ENCODE peak calls at places on chromosomes 12 and 14, in ten cellular contexts. C is IMR-90; X is MM.1S; Q is fibroblast of lung; A is CD8-positive, alpha-beta memory T cell; Y is spleen; U is transverse colon; W is hepatocyte; V is aorta; Z is CD4-positive, alpha-beta memory T cell. P is an unnamed sample.

GRCh38 chr12:20372326-20373097 is 4.2 kb downstream of the PDE3A start:
- DNase-seq in C (no peak), Q (no peak), V (no peak), X (no peak), W (no peak), U (no peak), Z (no peak), A (no peak), Y (no peak), P (no peak)

GRCh38 chr12:108597559-108598471 is at the start of gene TMEM119:
- DNase-seq in U (no peak), Q (peak; percentile 40), X (no peak), Z (no peak), Y (no peak), C (peak; percentile 37), A (no peak), V (no peak), W (peak; percentile 73), P (no peak)

GRCh38 chr12:52523825-52524224 is 3.6 kb upstream of the KRT5 start:
- DNase-seq in V (no peak), C (no peak), A (no peak), Y (no peak), U (no peak), X (no peak), Q (no peak), Z (no peak), W (no peak), P (no peak)

GRCh38 chr12:13945236-13945635 is 36.2 kb downstream of the GRIN2B start:
- DNase-seq in A (no peak), Q (no peak), V (no peak), U (no peak), X (no peak), W (no peak), Z (no peak), C (no peak), Y (no peak), P (no peak)

GRCh38 chr12:80000831-80001230 is 65.9 kb upstream of the PPP1R12A start:
- DNase-seq in U (no peak), V (no peak), W (no peak), Y (no peak), Z (no peak), C (no peak), A (no peak), X (no peak), Q (no peak), P (no peak)

GRCh38 chr14:92719890-92720323 is 28.5 kb downstream of the LGMN start:
- DNase-seq in Q (no peak), U (peak; percentile 81), X (no peak), Y (no peak), V (peak; percentile 44), A (no peak), C (no peak), W (peak; percentile 66), Z (no peak), P (no peak)

GRCh38 chr12:12008931-12009611 is 61.7 kb upstream of the BCL2L14 start:
- DNase-seq in Z (peak; percentile 49), Y (no peak), A (no peak), Q (peak; percentile 85), C (peak; percentile 31), U (no peak), V (no peak), W (no peak), X (no peak), P (peak; percentile 73)

GRCh38 chr12:124727244-124727673 is 136.4 kb downstream of the SCARB1 start:
- DNase-seq in W (no peak), Y (peak; percentile 92), C (no peak), Q (peak; percentile 72), Z (no peak), A (no peak), V (peak; percentile 93), X (peak; percentile 7), U (peak; percentile 55), P (no peak)

GRCh38 chr12:32298917-32299316 is 100.4 kb upstream of the FGD4 start:
- DNase-seq in Z (no peak), Y (no peak), Q (no peak), X (no peak), U (no peak), V (no peak), A (no peak), W (no peak), C (no peak), P (peak; percentile 38)

GRCh38 chr12:13817131-13817530 is 164.3 kb downstream of the GRIN2B start:
- DNase-seq in W (no peak), A (no peak), X (no peak), C (no peak), Q (no peak), Y (no peak), Z (no peak), U (no peak), V (peak; percentile 67), P (no peak)

GRCh38 chr14:21078287-21078686 is 8.2 kb downstream of the ARHGEF40 start:
- DNase-seq in Q (no peak), C (no peak), Z (no peak), A (no peak), V (no peak), Y (no peak), U (no peak), W (no peak), X (no peak), P (no peak)

GRCh38 chr12:131204416-131205311 is 251.0 kb downstream of the ADGRD1 start:
- DNase-seq in Z (no peak), U (no peak), Q (no peak), Y (peak; percentile 59), W (no peak), A (no peak), X (no peak), V (no peak), C (no peak), P (no peak)

GRCh38 chr12:75922944-75923642 is 108.5 kb downstream of the PHLDA1 start:
- DNase-seq in Z (no peak), U (no peak), X (no peak), Q (no peak), Y (no peak), A (no peak), C (no peak), V (no peak), W (no peak), P (no peak)

GRCh38 chr12:32644455-32644854 is 34.6 kb upstream of the DNM1L start:
- DNase-seq in Q (peak; percentile 58), A (no peak), V (no peak), W (no peak), U (no peak), Z (no peak), C (no peak), X (no peak), Y (no peak), P (no peak)

GRCh38 chr12:111638576-111638975 is 39.5 kb upstream of the ATXN2 start:
- DNase-seq in U (no peak), W (no peak), Y (no peak), A (no peak), C (no peak), V (no peak), X (no peak), Z (no peak), Q (peak; percentile 76), P (no peak)

GRCh38 chr14:89372156-89372555 is 44.9 kb downstream of the FOXN3 start:
- DNase-seq in C (peak; percentile 66), Y (no peak), Z (no peak), A (no peak), W (no peak), X (no peak), U (no peak), V (no peak), Q (peak; percentile 46), P (no peak)

GRCh38 chr14:68248481-68249255 is 429.1 kb downstream of the RAD51B start:
- DNase-seq in X (peak; percentile 11), U (no peak), Z (peak; percentile 63), V (peak; percentile 57), Q (peak; percentile 81), A (peak; percentile 57), Y (peak; percentile 79), C (peak; percentile 78), W (peak; percentile 74), P (peak; percentile 77)
- H3K4me1 ChIP-seq in X (no peaks in the 10 kb centered on the region), U (peaks cover 72% of the 10 kb centered on the region), Z (peaks cover 24% of the 10 kb centered on the region), V (peaks cover 21% of the 10 kb centered on the region), Q (peaks cover 33% of the 10 kb centered on the region), A (peaks cover 12% of the 10 kb centered on the region), Y (peaks cover 95% of the 10 kb centered on the region), C (peaks cover 25% of the 10 kb centered on the region), W (peaks cover 73% of the 10 kb centered on the region), P (peaks cover 58% of the 10 kb centered on the region)

DNA sequence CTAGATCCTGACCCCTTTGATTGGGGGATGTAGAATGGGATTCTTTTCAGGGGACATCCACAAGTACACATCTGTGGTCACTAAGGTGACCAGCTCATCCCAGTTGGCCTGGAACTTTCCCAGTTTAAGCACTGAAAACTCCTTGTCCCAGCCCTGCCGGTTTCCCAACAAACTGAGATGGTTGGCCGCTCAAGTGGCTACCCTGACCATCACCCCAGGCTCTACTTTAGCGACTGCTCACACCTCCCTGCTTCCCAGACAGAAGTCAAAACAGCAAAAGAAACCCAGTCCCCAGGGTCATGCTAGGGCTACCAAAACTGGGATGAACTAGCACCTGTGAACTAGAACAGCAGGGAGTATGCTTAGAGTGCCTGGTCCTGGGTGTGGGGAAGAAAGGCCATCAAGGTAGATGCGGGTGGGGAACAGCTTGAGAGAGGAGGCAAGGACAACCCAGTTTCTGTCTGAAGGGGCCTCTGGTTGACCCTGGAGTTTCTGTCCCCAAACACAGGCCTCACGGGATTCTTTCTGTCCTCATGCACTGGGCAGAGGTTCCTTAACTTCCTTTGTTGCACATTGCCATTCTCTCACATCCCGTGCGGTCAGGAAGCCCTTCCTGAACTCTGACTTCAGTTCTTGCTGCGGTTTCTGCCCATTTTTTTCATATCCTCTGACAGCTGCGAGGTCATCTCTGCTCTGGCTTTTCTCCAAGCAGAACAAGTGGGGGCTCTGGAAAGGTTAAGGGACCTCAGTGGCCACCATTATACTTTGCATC is 1.6 kb downstream of the LTB4R start:
- DNase-seq in C (peak; percentile 22), W (no peak), A (no peak), Q (no peak), U (peak; percentile 62), V (peak; percentile 79), Z (peak; percentile 56), X (peak; percentile 45), Y (peak; percentile 86), P (no peak)
- H3K4me1 ChIP-seq in C (peaks cover 10% of the 10 kb centered on the region), W (peaks cover 5% of the 10 kb centered on the region), A (peaks cover 63% of the 10 kb centered on the region), Q (peaks cover 16% of the 10 kb centered on the region), U (peaks cover 45% of the 10 kb centered on the region), V (no peaks in the 10 kb centered on the region), Z (peaks cover 68% of the 10 kb centered on the region), X (peaks cover 24% of the 10 kb centered on the region), Y (peaks cover 100% of the 10 kb centered on the region), P (peaks cover 13% of the 10 kb centered on the region)

DNA sequence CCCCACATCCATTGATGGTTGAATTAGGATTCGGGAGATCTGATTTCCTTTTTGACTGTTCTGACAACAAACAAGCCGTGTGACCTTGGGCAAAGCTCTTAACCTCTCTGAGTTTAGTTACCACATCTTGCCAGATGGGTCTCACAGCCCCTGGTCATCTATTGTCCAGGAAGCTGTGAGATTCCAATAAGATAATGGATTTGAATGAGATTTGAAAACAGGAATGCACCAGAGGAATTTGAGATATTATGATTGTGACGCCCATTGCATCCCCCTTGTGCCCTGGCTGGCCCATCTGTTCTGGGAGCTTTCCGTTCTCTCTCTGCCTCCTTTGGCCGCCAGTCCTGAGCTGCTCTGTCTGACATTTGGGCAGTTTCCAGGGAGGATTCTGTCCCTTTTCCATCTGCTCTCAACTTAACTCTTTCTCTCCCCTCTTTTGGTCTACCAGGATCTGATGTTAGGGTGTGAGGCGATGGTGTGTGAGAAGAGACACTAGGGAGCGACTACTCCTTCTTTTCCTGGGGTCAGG is 24.6 kb downstream of the SRRM4 start:
- DNase-seq in X (no peak), Y (no peak), Q (no peak), U (no peak), V (no peak), A (no peak), C (no peak), W (no peak), Z (no peak), P (no peak)
- H3K4me1 ChIP-seq in X (no peaks in the 10 kb centered on the region), Y (no peaks in the 10 kb centered on the region), Q (no peaks in the 10 kb centered on the region), U (no peaks in the 10 kb centered on the region), V (no peaks in the 10 kb centered on the region), A (no peaks in the 10 kb centered on the region), C (no peaks in the 10 kb centered on the region), W (no peaks in the 10 kb centered on the region), Z (no peaks in the 10 kb centered on the region), P (no peaks in the 10 kb centered on the region)

GRCh38 chr12:120832712-120833111 is 71.4 kb downstream of the SPPL3 start:
- DNase-seq in Z (no peak), C (no peak), Q (no peak), A (no peak), X (no peak), Y (no peak), V (no peak), W (no peak), U (no peak), P (no peak)
- H3K4me1 ChIP-seq in Z (peaks cover 59% of the 10 kb centered on the region), C (peaks cover 6% of the 10 kb centered on the region), Q (peaks cover 2% of the 10 kb centered on the region), A (peaks cover 50% of the 10 kb centered on the region), X (peaks cover 58% of the 10 kb centered on the region), Y (peaks cover 94% of the 10 kb centered on the region), V (peaks cover 9% of the 10 kb centered on the region), W (peaks cover 40% of the 10 kb centered on the region), U (peaks cover 24% of the 10 kb centered on the region), P (peaks cover 27% of the 10 kb centered on the region)

P was measured in A673.